ENCODE peak calls at places on chromosomes 13 and 19, in four cellular contexts. Y is HFF-Myc; R is HCT116; X is CD8-positive, alpha-beta memory T cell. Q is an unnamed sample.

GRCh38 chr13:75452564-75452963 is 29.4 kb downstream of the TBC1D4 start:
- DNase-seq in R (no peak), X (no peak), Y (no peak), Q (no peak)

GRCh38 chr19:47653856-47654255 is 44.9 kb downstream of the BICRA start:
- DNase-seq in Y (no peak), X (no peak), R (no peak), Q (no peak)

GRCh38 chr19:52190679-52191293 is 934 bp downstream of the PPP2R1A start:
- DNase-seq in Y (no peak), R (no peak), X (no peak), Q (no peak)

GRCh38 chr13:78401833-78402232 is 201.5 kb downstream of the POU4F1 start:
- DNase-seq in Y (no peak), R (no peak), X (no peak), Q (no peak)

GRCh38 chr13:80962855-80963254 is 621.9 kb upstream of the SPRY2 start:
- DNase-seq in X (no peak), Y (no peak), R (no peak), Q (no peak)

GRCh38 chr19:47514151-47514868 is 553 bp downstream of the NAPA start:
- DNase-seq in R (no peak), Y (no peak), X (no peak), Q (no peak)

GRCh38 chr19:40594251-40594650 is 6.9 kb upstream of the LTBP4 start:
- DNase-seq in R (no peak), X (no peak), Y (no peak), Q (peak; percentile 47)

GRCh38 chr19:21585491-21585890 is 80.1 kb downstream of the ZNF429 start:
- DNase-seq in Y (no peak), X (no peak), R (no peak), Q (no peak)

GRCh38 chr13:109196896-109197295 is 567.5 kb downstream of the MYO16 start:
- DNase-seq in R (peak; percentile 38), Y (no peak), X (no peak), Q (no peak)

GRCh38 chr19:32498641-32499200 is 82.3 kb upstream of the PDCD5 start:
- DNase-seq in X (peak; percentile 2), Y (no peak), R (no peak), Q (peak; percentile 15)

GRCh38 chr19:45405435-45406164 is 731 bp upstream of the PPP1R13L start:
- DNase-seq in Y (peak; percentile 69), X (peak; percentile 78), R (peak; percentile 92), Q (peak; percentile 72)

GRCh38 chr19:55166530-55167268 is at the start of gene DNAAF3:
- DNase-seq in X (peak; percentile 21), Y (peak; percentile 97), R (peak; percentile 97), Q (peak; percentile 97)

GRCh38 chr13:102642475-102642874 is 45.7 kb downstream of the TPP2 start:
- DNase-seq in Y (no peak), R (no peak), X (no peak), Q (no peak)

GRCh38 chr19:29429581-29429980 is 96.2 kb upstream of the VSTM2B start:
- DNase-seq in X (no peak), R (no peak), Y (no peak), Q (no peak)

GRCh38 chr13:75458696-75459422 is 23.1 kb downstream of the TBC1D4 start:
- DNase-seq in X (no peak), R (no peak), Y (no peak), Q (no peak)

GRCh38 chr19:47713046-47714021 is at the start of gene EHD2:
- DNase-seq in Y (no peak), X (peak; percentile 22), R (no peak), Q (no peak)

GRCh38 chr13:23506071-23506820 is 64.0 kb upstream of the TNFRSF19 start:
- DNase-seq in X (no peak), R (no peak), Y (peak; percentile 74), Q (no peak)
- H3K4me3 ChIP-seq in X (no peak overlapping the region), R (no peak overlapping the region), Y (peak overlapping the region; percentile 7), Q (no peak overlapping the region)

DNA sequence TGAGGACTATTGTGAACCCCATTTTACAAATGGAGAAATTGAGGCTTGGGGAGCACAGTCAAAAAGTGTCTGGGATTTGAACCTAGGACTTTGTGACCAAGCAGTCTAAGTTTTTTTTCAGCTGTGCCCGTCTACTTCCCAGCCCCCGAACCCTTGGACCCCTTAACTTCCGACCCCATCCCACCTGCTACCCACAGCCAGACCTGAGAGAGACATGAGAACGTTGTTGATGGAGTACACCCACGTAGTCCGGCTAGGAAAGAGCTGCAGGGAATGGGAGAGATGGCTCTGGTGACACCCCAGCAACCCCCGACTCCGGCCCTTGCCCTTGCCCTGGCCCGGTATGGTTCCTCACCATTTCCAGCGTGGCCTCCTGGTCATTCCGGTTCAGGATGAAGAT is 18.0 kb downstream of the MAP4K1 start:
- DNase-seq in R (no peak), Y (no peak), X (no peak), Q (no peak)
- H3K4me3 ChIP-seq in R (no peak overlapping the region), Y (no peak overlapping the region), X (no peak overlapping the region), Q (no peak overlapping the region)

DNA sequence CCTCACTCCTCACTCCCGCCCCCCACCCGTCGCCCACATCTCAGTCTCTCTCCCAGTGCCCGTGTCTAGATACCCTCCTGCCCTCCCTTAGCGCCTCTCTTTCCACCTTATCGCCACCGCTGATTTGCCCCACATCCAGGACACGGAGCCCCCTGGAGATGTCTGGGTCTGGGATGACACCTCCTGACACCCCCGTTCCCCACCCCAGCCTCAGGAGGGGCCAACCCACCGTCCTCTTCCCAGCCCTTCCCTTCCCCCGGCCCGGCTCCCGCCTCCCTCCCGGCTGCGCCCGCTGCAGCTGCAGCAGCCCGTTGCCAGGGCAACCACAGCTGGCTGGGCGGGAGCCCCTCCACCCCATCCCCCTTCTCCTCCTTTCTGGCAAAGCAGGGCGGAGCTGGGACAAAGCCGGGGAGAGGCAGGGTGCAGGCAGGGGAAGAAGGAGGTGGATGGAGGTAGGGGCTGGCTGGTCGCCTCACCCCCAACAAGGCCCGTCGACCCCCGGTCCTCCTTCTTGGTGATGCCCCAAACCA is 13.5 kb downstream of the DPF1 start:
- DNase-seq in X (no peak), R (no peak), Y (no peak), Q (no peak)
- H3K4me3 ChIP-seq in X (no peak overlapping the region), R (no peak overlapping the region), Y (no peak overlapping the region), Q (no peak overlapping the region)

GRCh38 chr19:17777840-17778620 is 16.9 kb upstream of the B3GNT3 start:
- DNase-seq in Y (no peak), X (no peak), R (peak; percentile 90), Q (no peak)
- H3K4me3 ChIP-seq in Y (peak overlapping the region; percentile 24), X (no peak overlapping the region), R (peak overlapping the region; percentile 70), Q (no peak overlapping the region)

GRCh38 chr19:35119578-35119977 is 4.0 kb downstream of the FXYD3 start:
- DNase-seq in X (no peak), R (no peak), Y (no peak), Q (no peak)
- H3K4me3 ChIP-seq in X (no peak overlapping the region), R (no peak overlapping the region), Y (no peak overlapping the region), Q (no peak overlapping the region)

GRCh38 chr19:15456441-15456840 is 6.7 kb upstream of the WIZ start:
- DNase-seq in X (no peak), Y (no peak), R (no peak), Q (no peak)
- H3K4me3 ChIP-seq in X (no peak overlapping the region), Y (no peak overlapping the region), R (no peak overlapping the region), Q (no peak overlapping the region)

GRCh38 chr19:15108845-15109767 is 1.9 kb downstream of the SYDE1 start:
- DNase-seq in X (no peak), R (no peak), Y (no peak), Q (no peak)

GRCh38 chr19:15105044-15105443 is 2.2 kb upstream of the SYDE1 start:
- DNase-seq in R (no peak), Y (no peak), X (no peak), Q (no peak)

GRCh38 chr19:15108145-15108844 is 1.1 kb downstream of the SYDE1 start:
- DNase-seq in X (no peak), Y (no peak), R (no peak), Q (no peak)

GRCh38 chr19:15109768-15110417 is 2.7 kb downstream of the SYDE1 start:
- DNase-seq in Y (no peak), X (no peak), R (no peak), Q (no peak)

DNA sequence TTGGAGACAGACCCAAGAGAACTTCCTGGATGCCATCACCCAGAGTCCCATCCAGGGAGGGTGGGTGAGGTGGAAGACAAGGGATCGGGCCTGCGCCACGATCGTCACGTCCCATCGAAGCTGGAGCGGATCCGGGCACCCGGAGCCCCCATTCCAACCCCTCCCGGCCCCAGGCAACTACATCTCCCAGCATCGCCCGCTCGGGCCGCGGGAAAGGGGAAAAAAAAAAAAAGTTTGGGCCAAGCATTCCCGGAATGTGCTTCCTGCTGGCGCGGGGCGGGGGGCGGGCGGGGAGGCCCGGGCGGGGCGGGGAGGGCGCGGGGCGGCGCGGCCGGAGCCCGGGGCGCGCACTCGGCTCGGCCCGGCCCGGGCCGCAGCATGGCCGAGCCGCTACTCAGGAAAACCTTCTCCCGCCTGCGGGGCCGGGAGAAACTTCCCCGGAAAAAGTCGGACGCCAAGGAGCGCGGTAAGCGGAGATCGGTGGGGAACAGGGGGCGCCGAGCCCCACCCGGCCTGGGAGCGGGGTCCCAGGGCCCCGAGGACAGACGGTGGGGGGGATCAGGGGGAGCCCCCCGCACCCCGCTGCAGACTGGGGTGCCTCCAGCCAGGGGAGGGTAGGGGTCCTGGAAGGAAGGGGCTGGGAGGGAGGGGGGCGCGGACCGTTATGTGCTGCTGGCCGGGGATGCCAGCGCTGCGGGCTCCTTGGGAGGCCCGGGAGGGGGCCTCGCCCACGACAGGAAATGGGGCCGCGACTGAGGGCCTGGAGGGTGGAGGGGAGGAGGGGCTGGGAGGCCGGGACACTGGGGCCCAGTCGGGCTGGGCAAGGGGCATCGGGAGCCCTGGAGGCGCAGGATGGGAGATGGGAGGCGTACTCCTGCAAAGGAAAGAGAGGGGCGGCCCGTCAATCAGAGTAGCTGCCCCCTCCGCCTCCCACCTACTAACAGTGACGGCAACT is at the start of gene SYDE1:
- DNase-seq in R (no peak), Y (no peak), X (no peak), Q (no peak)
- H3K4me3 ChIP-seq in R (peak within 1 kb of the TSS; percentile 66), Y (peak within 1 kb of the TSS; percentile 70), X (no peak within 1 kb of the TSS), Q (no peak within 1 kb of the TSS)

GRCh38 chr13:49607761-49608160 is 20.5 kb upstream of the ARL11 start:
- DNase-seq in R (no peak), Y (no peak), X (no peak), Q (no peak)
- H3K4me3 ChIP-seq in R (no peak overlapping the region), Y (no peak overlapping the region), X (no peak overlapping the region), Q (no peak overlapping the region)

DNA sequence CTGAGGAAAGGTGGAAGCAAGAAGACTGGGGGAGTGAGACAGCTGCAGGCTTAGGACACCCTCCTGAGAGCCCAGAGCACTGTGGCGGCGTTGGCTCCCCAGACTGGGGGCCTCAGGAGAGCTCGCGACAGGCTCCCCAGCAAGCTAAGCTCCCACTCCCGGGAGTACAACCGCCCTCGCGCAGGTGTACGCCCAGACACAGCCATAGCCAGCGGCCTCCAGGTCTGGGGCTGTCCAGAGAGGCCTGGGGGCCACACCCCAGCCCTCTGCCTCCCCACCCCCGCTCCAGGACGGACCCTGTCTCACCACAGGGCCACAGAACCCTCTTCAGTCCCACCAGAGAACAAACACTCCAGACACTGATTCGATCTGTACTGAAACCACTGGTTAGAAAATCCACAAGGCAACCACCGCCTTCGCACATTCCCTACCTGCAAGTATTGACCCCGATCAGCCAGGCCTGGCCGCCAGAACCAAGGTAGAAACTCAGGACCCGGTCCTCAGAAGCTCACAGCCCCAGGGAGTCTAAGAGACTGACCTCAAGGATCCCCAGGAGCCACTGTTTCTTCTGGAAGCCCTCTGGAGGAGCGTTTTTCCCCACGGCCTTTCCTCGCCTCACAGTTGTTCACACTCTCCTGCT is 16.3 kb downstream of the ZIC5 start:
- DNase-seq in Y (no peak), R (no peak), X (no peak), Q (no peak)
- H3K4me3 ChIP-seq in Y (no peak overlapping the region), R (no peak overlapping the region), X (no peak overlapping the region), Q (no peak overlapping the region)

Q was measured in Jurkat, Clone E6-1.